ENCODE peak calls at places on chromosomes 1 and 21, in four cellular contexts. G, W, H and S are unnamed samples.

GRCh38 chr1:93177991-93178390 is 2.2 kb downstream of the TMED5 start:
- DNase-seq in G (no peak), H (no peak), W (no peak), S (peak; percentile 50)

GRCh38 chr21:37514038-37514665 is 147.6 kb downstream of the DYRK1A start:
- DNase-seq in H (no peak), G (no peak), W (no peak), S (no peak)

GRCh38 chr1:241212624-241213023 is 144.4 kb downstream of the RGS7 start:
- DNase-seq in G (no peak), W (no peak), H (no peak), S (no peak)

GRCh38 chr1:157751283-157751682 is 25.6 kb downstream of the FCRL2 start:
- DNase-seq in G (no peak), H (no peak), W (no peak), S (no peak)

GRCh38 chr1:115266729-115267421 is 71.2 kb downstream of the NGF start:
- DNase-seq in W (no peak), G (no peak), H (no peak), S (no peak)

GRCh38 chr1:197776348-197777082 is 1.2 kb upstream of the DENND1B start:
- DNase-seq in G (peak; percentile 13), W (peak; percentile 53), H (peak; percentile 44), S (peak; percentile 39)

GRCh38 chr1:213759359-213760181 is 228.2 kb upstream of the PROX1 start:
- DNase-seq in G (no peak), H (no peak), W (no peak), S (no peak)

GRCh38 chr1:30692201-30692947 is 31.0 kb downstream of the MATN1 start:
- DNase-seq in G (no peak), H (no peak), W (no peak), S (no peak)

GRCh38 chr1:84433253-84434080 is 35.2 kb downstream of the DNASE2B start:
- DNase-seq in H (peak; percentile 74), W (peak; percentile 40), G (no peak), S (peak; percentile 90)

GRCh38 chr1:31007462-31007991 is 58.0 kb downstream of the PUM1 start:
- DNase-seq in H (no peak), W (no peak), G (no peak), S (peak; percentile 59)

GRCh38 chr1:153663211-153663610 is 4.7 kb downstream of the SNAPIN start:
- DNase-seq in G (no peak), W (no peak), H (no peak), S (no peak)

GRCh38 chr1:16954579-16954978 is 25.8 kb downstream of the MFAP2 start:
- DNase-seq in W (no peak), G (no peak), H (no peak), S (no peak)

GRCh38 chr1:93448292-93448982 is 519 bp downstream of the FNBP1L start:
- DNase-seq in G (peak; percentile 19), W (no peak), H (peak; percentile 3), S (peak; percentile 37)

GRCh38 chr1:168774241-168774640 is 45.2 kb upstream of the DPT start:
- DNase-seq in G (no peak), W (no peak), H (no peak), S (no peak)

GRCh38 chr1:180974236-180974635 is 48.4 kb downstream of the STX6 start:
- DNase-seq in H (no peak), G (no peak), W (no peak), S (peak; percentile 34)

GRCh38 chr21:40681164-40681859 is 165.6 kb downstream of the DSCAM start:
- DNase-seq in W (no peak), G (no peak), H (no peak), S (no peak)

GRCh38 chr1:152654110-152654509 is 9.1 kb upstream of the LCE2D start:
- DNase-seq in W (peak; percentile 19), H (no peak), G (peak; percentile 34), S (peak; percentile 72)

GRCh38 chr1:184893695-184894094 is 80.6 kb downstream of the NIBAN1 start:
- DNase-seq in W (no peak), G (no peak), H (no peak), S (no peak)

GRCh38 chr1:3787347-3787710 is 9.0 kb downstream of the LRRC47 start:
- DNase-seq in W (no peak), G (peak; percentile 26), H (no peak), S (no peak)

GRCh38 chr1:38476111-38476783 is 383.3 kb downstream of the RRAGC start:
- DNase-seq in G (no peak), W (no peak), H (no peak), S (no peak)

GRCh38 chr1:107795994-107796393 is 169.0 kb downstream of the VAV3 start:
- DNase-seq in H (no peak), G (no peak), W (no peak), S (no peak)

GRCh38 chr1:152186556-152187285 is 27.7 kb upstream of the RPTN start:
- DNase-seq in W (no peak), H (no peak), G (no peak), S (no peak)

GRCh38 chr1:55059302-55060132 is 20.2 kb downstream of the PCSK9 start:
- DNase-seq in W (no peak), H (no peak), G (no peak), S (no peak)

GRCh38 chr21:45135122-45135521 is 60.7 kb downstream of the ADARB1 start:
- DNase-seq in H (no peak), G (no peak), W (no peak), S (no peak)

GRCh38 chr1:174401075-174401474 is 46.7 kb upstream of the GPR52 start:
- DNase-seq in W (no peak), H (no peak), G (no peak), S (no peak)

GRCh38 chr1:43382027-43382771 is 7.4 kb downstream of the MED8 start:
- DNase-seq in H (no peak), G (no peak), W (no peak), S (no peak)

GRCh38 chr1:244180256-244180655 is 129.2 kb downstream of the ZBTB18 start:
- DNase-seq in W (no peak), G (no peak), H (no peak), S (peak; percentile 58)

GRCh38 chr1:186093437-186093836 is 281.6 kb downstream of the TPR start:
- DNase-seq in H (no peak), G (no peak), W (no peak), S (peak; percentile 69)

GRCh38 chr1:84117868-84118267 is 26.2 kb upstream of the PRKACB start:
- DNase-seq in H (no peak), W (no peak), G (no peak), S (no peak)

GRCh38 chr1:168920456-168921094 is 185.9 kb upstream of the ATP1B1 start:
- DNase-seq in W (no peak), H (no peak), G (no peak), S (peak; percentile 84)

GRCh38 chr1:67921725-67922489 is 88.6 kb upstream of the GNG12 start:
- DNase-seq in H (no peak), G (no peak), W (no peak), S (peak; percentile 94)

GRCh38 chr1:73537400-73537799 is 660.6 kb downstream of the LRRIQ3 start:
- DNase-seq in W (no peak), G (no peak), H (no peak), S (no peak)